ENCODE peak calls at places on chromosomes 5 and 9, in five cellular contexts. N is epithelial cell of esophagus; D is stimulated activated CD4-positive, alpha-beta T cell treated with anti-CD3 and anti-CD28 coated beads, Interleukin-1b, Interleukin-23, amount 100 ng/mL, for 4 hours; G is osteocyte; L is aorta. I is an unnamed sample.

GRCh38 chr9:70110194-70111041 is 66.8 kb downstream of the MAMDC2 start:
- DNase-seq in D (no peak), N (no peak), L (no peak), G (no peak), I (peak; percentile 83)

GRCh38 chr9:122445155-122445749 is 32.5 kb downstream of the OR1J1 start:
- DNase-seq in N (no peak), G (no peak), L (no peak), D (no peak), I (no peak)

GRCh38 chr5:31761877-31762276 is 122.9 kb downstream of the PDZD2 start:
- DNase-seq in D (no peak), N (no peak), G (no peak), L (no peak), I (no peak)

GRCh38 chr9:134325813-134326753 is at the start of gene RXRA:
- DNase-seq in D (peak; percentile 76), L (peak; percentile 94), N (peak; percentile 88), G (peak; percentile 96), I (no peak)

GRCh38 chr9:83281306-83282255 is 218.6 kb upstream of the RASEF start:
- DNase-seq in N (peak; percentile 68), D (no peak), G (no peak), L (no peak), I (peak; percentile 72)

GRCh38 chr5:62550103-62550502 is 28.5 kb upstream of the LRRC70 start:
- DNase-seq in L (no peak), D (no peak), N (no peak), G (no peak), I (no peak)

GRCh38 chr9:112780637-112781036 is 30.1 kb downstream of the SNX30 start:
- DNase-seq in G (no peak), L (no peak), N (no peak), D (no peak), I (no peak)

GRCh38 chr5:37933586-37933985 is 93.7 kb upstream of the GDNF start:
- DNase-seq in G (no peak), L (no peak), D (no peak), N (no peak), I (no peak)

GRCh38 chr5:169753795-169754194 is 116.7 kb downstream of the DOCK2 start:
- DNase-seq in L (no peak), N (peak; percentile 56), G (no peak), D (no peak), I (no peak)

GRCh38 chr9:107243757-107244156 is 39.3 kb upstream of the RAD23B start:
- DNase-seq in N (peak; percentile 99), G (no peak), L (no peak), D (peak; percentile 43), I (no peak)

I was measured in esophagus muscularis mucosa.